ENCODE peak calls at places on chromosomes 11 and 22, in nine cellular contexts. F is BE2C, L is GM12878, V is AG04450, G is A549, I is cardiac fibroblast, O is lower leg skin, R is body of pancreas, Y is uterus. P is an unnamed sample.

GRCh38 chr22:20429254-20430100 is 8.1 kb downstream of the SCARF2 start:
- DNase-seq in Y (peak), O (peak), R (peak), G (no peak), I (no peak), L (no peak), V (no peak), F (no peak), P (no peak)

GRCh38 chr11:12482839-12483238 is 105.5 kb downstream of the PARVA start:
- DNase-seq in F (no peak), L (no peak), G (no peak), I (no peak), Y (no peak), O (no peak), R (peak), V (no peak), P (no peak)

GRCh38 chr11:70247042-70247709 is 23.3 kb upstream of the PPFIA1 start:
- DNase-seq in I (peak), L (no peak), F (no peak), O (no peak), Y (no peak), V (no peak), R (no peak), G (no peak), P (no peak)

GRCh38 chr22:42500164-42500835 is 19.3 kb downstream of the RRP7A start:
- DNase-seq in Y (peak), G (peak), O (peak), L (peak), I (peak), R (peak), F (peak), V (no peak), P (no peak)

GRCh38 chr11:104781719-104782376 is 116.4 kb downstream of the CASP12 start:
- DNase-seq in G (no peak), I (no peak), F (no peak), V (no peak), L (no peak), R (no peak), Y (no peak), O (no peak), P (no peak)

GRCh38 chr11:35066783-35067476 is 72.0 kb upstream of the CD44 start:
- DNase-seq in L (no peak), O (no peak), F (no peak), I (no peak), R (no peak), Y (no peak), V (no peak), G (no peak), P (no peak)

GRCh38 chr11:13781153-13781552 is 112.7 kb downstream of the FAR1 start:
- DNase-seq in V (no peak), L (no peak), I (no peak), R (no peak), G (no peak), F (no peak), O (no peak), Y (no peak), P (no peak)

GRCh38 chr11:73461844-73462435 is 85.7 kb downstream of the RELT start:
- DNase-seq in O (no peak), L (peak), G (no peak), R (no peak), F (no peak), Y (no peak), I (no peak), V (no peak), P (no peak)

GRCh38 chr11:57163160-57163868 is 18.4 kb upstream of the LRRC55 start:
- DNase-seq in G (no peak), Y (no peak), O (no peak), F (no peak), I (no peak), L (no peak), V (no peak), R (no peak), P (no peak)

GRCh38 chr11:101180481-101180880 is 50.9 kb upstream of the PGR start:
- DNase-seq in R (no peak), V (no peak), F (no peak), G (no peak), L (no peak), I (no peak), Y (no peak), O (no peak), P (no peak)

GRCh38 chr11:132610216-132610615 is 922.1 kb downstream of the OPCML start:
- DNase-seq in L (no peak), R (no peak), Y (no peak), F (no peak), G (no peak), V (peak), I (peak), O (no peak), P (no peak)

GRCh38 chr22:23874871-23875270 is 17.2 kb downstream of the SLC2A11 start:
- DNase-seq in I (peak), L (no peak), Y (no peak), O (no peak), R (no peak), V (no peak), F (no peak), G (no peak), P (no peak)

GRCh38 chr11:133323354-133323753 is 208.9 kb downstream of the OPCML start:
- DNase-seq in G (no peak), V (no peak), Y (no peak), F (no peak), L (no peak), O (no peak), R (no peak), I (no peak), P (no peak)

GRCh38 chr11:87005569-87005921 is 32.2 kb upstream of the TMEM135 start:
- DNase-seq in L (no peak), F (no peak), V (no peak), G (no peak), Y (no peak), I (no peak), R (no peak), O (no peak), P (no peak)

GRCh38 chr11:117300773-117301172 is 9.6 kb downstream of the BACE1-AS start:
- DNase-seq in V (no peak), L (no peak), F (no peak), I (peak), G (no peak), O (no peak), Y (no peak), R (no peak), P (no peak)

GRCh38 chr22:23117890-23118646 is 23.7 kb downstream of the RSPH14 start:
- DNase-seq in F (peak), L (no peak), R (no peak), V (no peak), Y (no peak), I (no peak), O (no peak), G (no peak), P (no peak)

GRCh38 chr11:13329670-13330401 is 52.2 kb downstream of the BMAL1 start:
- DNase-seq in F (peak), R (no peak), G (peak), I (no peak), O (no peak), Y (no peak), V (no peak), L (no peak), P (no peak)

GRCh38 chr11:60792521-60792920 is 7.4 kb downstream of the MS4A10 start:
- DNase-seq in O (no peak), G (no peak), V (no peak), L (no peak), I (no peak), F (no peak), Y (no peak), R (no peak), P (no peak)

GRCh38 chr22:35905894-35906293 is 122.7 kb downstream of the RBFOX2 start:
- DNase-seq in O (no peak), Y (no peak), L (no peak), G (no peak), F (no peak), I (peak), R (no peak), V (no peak), P (no peak)

GRCh38 chr11:34866375-34866774 is 49.8 kb downstream of the APIP start:
- DNase-seq in R (no peak), F (no peak), G (no peak), Y (no peak), V (no peak), L (no peak), I (peak), O (no peak), P (no peak)

GRCh38 chr11:61004037-61004641 is 32.7 kb downstream of the CD6 start:
- DNase-seq in I (peak), G (no peak), O (no peak), R (no peak), F (no peak), V (no peak), Y (no peak), L (no peak), P (no peak)

GRCh38 chr11:106920899-106921504 is 97.3 kb downstream of the GUCY1A2 start:
- DNase-seq in G (no peak), I (peak), Y (no peak), F (no peak), R (no peak), V (no peak), O (no peak), L (no peak), P (no peak)

GRCh38 chr11:37109205-37109585 is 511.2 kb upstream of the RAG2 start:
- DNase-seq in R (no peak), O (no peak), Y (no peak), G (no peak), F (no peak), I (peak), V (no peak), L (no peak), P (no peak)

GRCh38 chr11:125952559-125952958 is 6.7 kb downstream of the VSIG10L2 start:
- DNase-seq in L (no peak), G (no peak), Y (no peak), R (no peak), O (no peak), I (no peak), F (no peak), V (no peak), P (no peak)

GRCh38 chr11:85809881-85810280 is 1.1 kb downstream of the SYTL2 start:
- DNase-seq in F (peak), Y (no peak), I (no peak), O (no peak), G (no peak), L (no peak), V (no peak), R (no peak), P (no peak)

GRCh38 chr11:64971421-64972233 is at the start of gene MAJIN:
- DNase-seq in R (peak), Y (peak), O (peak), L (peak), F (no peak), V (peak), I (peak), G (peak), P (no peak)
- H3K4me3 ChIP-seq in R (no peak), Y (peak), O (no peak), L (peak), F (no peak), V (peak), I (peak), G (peak), P (peak)

GRCh38 chr22:49723478-49724029 is 104.1 kb downstream of the BRD1 start:
- DNase-seq in F (no peak), I (no peak), L (no peak), G (no peak), R (no peak), V (no peak), Y (no peak), O (peak), P (no peak)
- TF ChIP-seq CTCF in F (no peak), I (no peak), L (no peak), G (no peak), R (no peak), V (no peak), Y (no peak), O (no peak), P (no peak)

GRCh38 chr11:124875401-124875800 is 10.2 kb downstream of the ROBO3 start:
- DNase-seq in Y (no peak), V (no peak), I (no peak), G (no peak), R (no peak), O (peak), L (no peak), F (no peak), P (no peak)
- H3K4me3 ChIP-seq in Y (no peak), V (peak), I (no peak), G (peak), R (no peak), O (no peak), L (no peak), F (peak), P (peak)

GRCh38 chr22:17155941-17156340 is 3.1 kb downstream of the HDHD5 start:
- DNase-seq in L (no peak), O (no peak), R (no peak), V (no peak), I (no peak), F (no peak), G (no peak), Y (no peak), P (no peak)
- TF ChIP-seq CTCF in L (no peak), O (no peak), R (no peak), V (no peak), I (no peak), F (no peak), G (no peak), Y (no peak), P (no peak)

P was measured in epithelial cell of proximal tubule.